ENCODE peak calls at places on chromosomes 12 and 14, in eight cellular contexts. O is astrocyte, F is psoas muscle, B is kidney, L is stomach, Y is IMR-90, Z is heart left ventricle, E is PC-3. N is an unnamed sample.

GRCh38 chr14:31268216-31268615 is 60.6 kb upstream of the HECTD1 start:
- DNase-seq in E (no peak), Z (no peak), L (no peak), Y (no peak), B (no peak), F (no peak), O (no peak), N (no peak)

GRCh38 chr14:49972840-49973239 is 80.0 kb downstream of the ARF6 start:
- DNase-seq in O (peak), Z (no peak), F (no peak), Y (peak), E (peak), B (no peak), L (peak), N (peak)

GRCh38 chr12:65164774-65165173 is 4.6 kb upstream of the LEMD3 start:
- DNase-seq in E (no peak), Z (no peak), O (no peak), Y (no peak), L (no peak), F (no peak), B (no peak), N (no peak)

GRCh38 chr12:62371661-62372060 is 95.0 kb upstream of the MON2 start:
- DNase-seq in O (peak), F (no peak), B (no peak), Y (no peak), L (no peak), E (no peak), Z (no peak), N (no peak)

GRCh38 chr12:52241205-52241842 is 8.3 kb downstream of the KRT7 start:
- DNase-seq in B (peak), Y (peak), L (no peak), O (no peak), E (peak), F (peak), Z (no peak), N (no peak)

GRCh38 chr12:109827566-109828550 is 5.3 kb downstream of the TRPV4 start:
- DNase-seq in L (peak), F (peak), O (no peak), B (peak), Z (peak), Y (no peak), E (no peak), N (no peak)

GRCh38 chr12:73950506-73950905 is 587.1 kb upstream of the ATXN7L3B start:
- DNase-seq in B (no peak), Z (no peak), Y (no peak), E (no peak), F (no peak), O (no peak), L (no peak), N (no peak)

GRCh38 chr14:100621806-100622205 is 34.6 kb upstream of the BEGAIN start:
- DNase-seq in L (no peak), B (no peak), Z (peak), O (no peak), E (no peak), Y (no peak), F (no peak), N (no peak)

GRCh38 chr12:26011099-26011498 is 52.6 kb downstream of the RASSF8 start:
- DNase-seq in Z (no peak), Y (peak), F (no peak), L (no peak), E (no peak), B (no peak), O (peak), N (no peak)

GRCh38 chr12:120199595-120200306 is 1.2 kb downstream of the RPLP0 start:
- DNase-seq in Z (no peak), O (peak), B (no peak), Y (peak), F (peak), L (no peak), E (peak), N (peak)

GRCh38 chr12:117590999-117591398 is 229.6 kb upstream of the NOS1 start:
- DNase-seq in F (no peak), L (no peak), E (no peak), Y (no peak), Z (no peak), O (no peak), B (no peak), N (no peak)

GRCh38 chr12:131117438-131118245 is 163.9 kb downstream of the ADGRD1 start:
- DNase-seq in L (no peak), O (no peak), B (no peak), Z (no peak), F (peak), Y (no peak), E (no peak), N (no peak)

GRCh38 chr12:118052324-118053070 is 8.5 kb downstream of the WSB2 start:
- DNase-seq in O (peak), Z (peak), B (peak), F (peak), E (peak), L (peak), Y (peak), N (peak)

GRCh38 chr12:65568517-65568916 is 255.8 kb upstream of the HMGA2 start:
- DNase-seq in Z (no peak), O (peak), L (peak), F (no peak), Y (peak), B (no peak), E (peak), N (no peak)

GRCh38 chr12:52413787-52414345 is 7.7 kb upstream of the KRT82 start:
- DNase-seq in Z (no peak), B (no peak), Y (no peak), L (no peak), O (no peak), F (no peak), E (no peak), N (no peak)

GRCh38 chr12:7937867-7938506 is 2.0 kb upstream of the SLC2A3 start:
- DNase-seq in F (no peak), Y (no peak), O (peak), L (no peak), B (no peak), Z (no peak), E (no peak), N (no peak)

GRCh38 chr14:71001742-71002141 is 94.5 kb downstream of the PCNX1 start:
- DNase-seq in E (no peak), Z (no peak), L (no peak), Y (no peak), B (no peak), O (no peak), F (no peak), N (no peak)

GRCh38 chr12:90978117-90978770 is 23.3 kb upstream of the CCER1 start:
- DNase-seq in E (peak), L (no peak), B (no peak), O (peak), Y (peak), Z (no peak), F (no peak), N (no peak)

GRCh38 chr14:49881296-49882006 is 11.4 kb upstream of the ARF6 start:
- DNase-seq in L (no peak), B (no peak), F (no peak), Z (no peak), O (no peak), Y (no peak), E (no peak), N (no peak)

GRCh38 chr14:72559669-72560068 is 334.2 kb downstream of the DPF3 start:
- DNase-seq in L (no peak), B (no peak), Z (no peak), Y (no peak), E (no peak), O (no peak), F (no peak), N (no peak)

GRCh38 chr14:57870686-57871457 is 5.0 kb upstream of the SLC35F4 start:
- DNase-seq in E (no peak), O (no peak), Z (no peak), B (no peak), L (no peak), Y (no peak), F (no peak), N (no peak)

GRCh38 chr12:81450920-81451739 is 308.0 kb downstream of the PPFIA2 start:
- DNase-seq in F (no peak), O (peak), L (no peak), E (peak), B (peak), Y (peak), Z (peak), N (peak)

GRCh38 chr14:91985008-91985407 is 37.5 kb upstream of the FBLN5 start:
- DNase-seq in B (no peak), F (no peak), O (peak), L (no peak), Z (no peak), E (peak), Y (peak), N (no peak)

GRCh38 chr12:12562016-12562483 is 613 bp downstream of the DUSP16 start:
- DNase-seq in Z (no peak), E (peak), O (no peak), L (no peak), B (peak), F (peak), Y (peak), N (no peak)

GRCh38 chr14:33959692-33960151 is 8.8 kb upstream of the EGLN3 start:
- DNase-seq in Z (no peak), Y (no peak), B (no peak), F (no peak), E (no peak), L (no peak), O (no peak), N (no peak)

GRCh38 chr12:1544991-1545700 is 49.2 kb downstream of the FBXL14 start:
- DNase-seq in Y (peak), O (no peak), E (peak), F (no peak), L (no peak), Z (no peak), B (no peak), N (no peak)

GRCh38 chr14:106874365-106874764 is 1348.0 kb downstream of the TMEM121 start:
- DNase-seq in B (no peak), E (no peak), L (no peak), Y (no peak), F (no peak), O (no peak), Z (no peak), N (no peak)

GRCh38 chr14:61559641-61560201 is 135.6 kb upstream of the HIF1A start:
- DNase-seq in L (no peak), O (no peak), F (no peak), E (no peak), Y (no peak), B (no peak), Z (no peak), N (no peak)

GRCh38 chr14:68497016-68497415 is 295.9 kb downstream of the ZFP36L1 start:
- DNase-seq in B (no peak), F (no peak), Z (no peak), O (no peak), E (no peak), L (no peak), Y (peak), N (peak)

GRCh38 chr12:2271961-2272360 is 219.2 kb downstream of the CACNA1C start:
- DNase-seq in B (no peak), Z (no peak), O (no peak), E (no peak), L (no peak), F (no peak), Y (no peak), N (no peak)

GRCh38 chr14:32307881-32308582 is 21.1 kb upstream of the AKAP6 start:
- DNase-seq in B (no peak), L (peak), Z (no peak), O (no peak), E (peak), Y (no peak), F (no peak), N (peak)

GRCh38 chr14:89121961-89122675 is 294.9 kb downstream of the FOXN3 start:
- DNase-seq in Z (no peak), B (no peak), E (no peak), O (no peak), Y (no peak), L (no peak), F (no peak), N (no peak)

GRCh38 chr12:69497308-69498026 is 27.3 kb downstream of the FRS2 start:
- DNase-seq in O (no peak), B (no peak), Y (peak), E (no peak), F (no peak), L (no peak), Z (no peak), N (no peak)

GRCh38 chr12:111445311-111446043 is 39.8 kb downstream of the SH2B3 start:
- DNase-seq in O (no peak), B (peak), F (no peak), L (peak), Z (no peak), Y (no peak), E (no peak), N (no peak)

GRCh38 chr14:104423224-104423681 is 156.3 kb upstream of the C14orf180 start:
- DNase-seq in L (no peak), B (no peak), F (no peak), O (no peak), Y (no peak), E (no peak), Z (no peak), N (no peak)

GRCh38 chr14:78455896-78456435 is 285.8 kb downstream of the NRXN3 start:
- DNase-seq in O (no peak), F (no peak), Z (no peak), Y (no peak), B (no peak), L (no peak), E (no peak), N (no peak)

GRCh38 chr14:55706893-55707292 is 126.9 kb downstream of the KTN1 start:
- DNase-seq in L (no peak), B (no peak), O (no peak), Y (peak), F (no peak), E (peak), Z (no peak), N (no peak)

GRCh38 chr12:111063296-111064026 is 143.1 kb upstream of the MYL2 start:
- DNase-seq in L (no peak), B (no peak), Y (no peak), E (peak), F (no peak), Z (no peak), O (peak), N (no peak)

DNA sequence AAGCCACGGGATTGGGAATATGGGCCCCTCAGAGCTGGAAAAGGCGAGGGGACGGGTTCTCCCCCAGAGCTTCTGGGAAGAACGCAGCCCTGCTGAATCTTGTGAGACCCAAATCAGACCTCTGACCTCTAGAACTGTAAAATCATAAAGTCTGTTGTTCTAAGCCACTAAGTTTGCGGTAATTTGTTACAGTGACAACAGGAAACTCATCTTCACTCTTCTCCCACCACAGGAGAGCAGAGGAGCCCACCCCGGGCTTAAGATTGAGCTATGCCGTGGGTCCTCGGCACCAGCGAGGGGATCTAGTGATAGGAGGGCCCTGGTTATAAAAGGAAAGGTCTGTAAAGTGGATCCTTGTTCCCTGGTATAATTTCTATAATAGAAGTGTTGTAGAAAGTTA is 7.5 kb downstream of the MLXIP start:
- DNase-seq in E (no peak), F (no peak), L (no peak), O (no peak), Y (no peak), Z (no peak), B (no peak), N (no peak)
- H3K27ac ChIP-seq in E (no peak), F (peak), L (no peak), O (no peak), Y (no peak), Z (no peak), B (no peak), N (no peak)

DNA sequence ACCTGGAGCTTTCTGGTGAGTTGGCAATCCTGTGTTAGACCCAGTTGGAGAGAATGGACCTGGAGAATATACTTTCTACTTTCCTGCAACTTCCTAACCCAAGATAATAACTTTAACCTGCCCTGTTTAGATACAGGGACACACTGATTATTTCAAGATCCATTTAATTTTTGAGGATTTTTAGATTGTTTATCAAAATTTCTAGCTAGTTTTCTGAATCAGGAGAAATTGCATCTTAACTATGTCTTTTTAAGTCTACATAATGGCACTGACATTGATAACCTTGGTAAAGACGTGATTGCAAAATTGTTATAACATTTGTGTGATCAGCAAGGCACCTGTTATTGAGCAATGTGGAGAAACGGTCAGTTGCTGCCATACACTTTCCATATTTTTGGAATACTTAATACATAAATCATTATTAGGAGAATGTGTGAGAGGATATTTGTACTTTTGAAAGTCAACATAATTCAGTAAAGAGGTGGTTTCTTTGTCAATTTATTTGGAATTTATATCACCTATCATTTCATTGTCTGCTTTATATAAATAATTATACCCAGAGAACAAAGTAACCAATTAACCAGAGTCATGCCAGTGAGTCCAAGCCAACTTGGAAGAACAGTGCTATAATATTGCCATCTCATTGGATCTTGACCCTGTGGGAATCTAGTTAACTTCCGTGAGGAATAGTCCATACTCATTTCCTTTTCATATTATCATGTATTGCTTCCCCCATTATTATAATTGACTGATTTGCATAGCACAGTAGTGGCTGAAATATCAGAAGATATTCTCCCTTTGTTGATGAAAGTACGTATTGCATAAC is 28.4 kb downstream of the NFYB start:
- DNase-seq in L (no peak), F (no peak), B (no peak), Z (no peak), O (no peak), Y (no peak), E (no peak), N (no peak)
- TF ChIP-seq CTCF in L (no peak), F (no peak), B (no peak), Z (no peak), O (no peak), Y (no peak), E (peak), N (no peak)

GRCh38 chr12:49104822-49105221 is 5.8 kb downstream of the LMBR1L start:
- DNase-seq in Z (no peak), F (no peak), O (no peak), L (no peak), E (no peak), Y (no peak), B (no peak), N (no peak)
- H3K27ac ChIP-seq in Z (no peak), F (no peak), O (no peak), L (no peak), E (no peak), Y (no peak), B (no peak), N (no peak)

GRCh38 chr12:6692888-6693287 is 3.7 kb upstream of the ZNF384 start:
- DNase-seq in B (no peak), E (no peak), F (no peak), Z (no peak), L (no peak), Y (no peak), O (no peak), N (no peak)

GRCh38 chr12:6685814-6686213 is 3.4 kb downstream of the ZNF384 start:
- DNase-seq in F (no peak), Y (no peak), B (no peak), Z (no peak), E (no peak), O (no peak), L (no peak), N (no peak)

GRCh38 chr12:6691473-6691872 is 2.3 kb upstream of the ZNF384 start:
- DNase-seq in B (no peak), Y (peak), F (no peak), O (peak), Z (no peak), E (no peak), L (no peak), N (no peak)

GRCh38 chr12:6688543-6688999 is 604 bp downstream of the ZNF384 start:
- DNase-seq in E (no peak), Z (peak), Y (peak), B (peak), F (no peak), O (peak), L (peak), N (no peak)

DNA sequence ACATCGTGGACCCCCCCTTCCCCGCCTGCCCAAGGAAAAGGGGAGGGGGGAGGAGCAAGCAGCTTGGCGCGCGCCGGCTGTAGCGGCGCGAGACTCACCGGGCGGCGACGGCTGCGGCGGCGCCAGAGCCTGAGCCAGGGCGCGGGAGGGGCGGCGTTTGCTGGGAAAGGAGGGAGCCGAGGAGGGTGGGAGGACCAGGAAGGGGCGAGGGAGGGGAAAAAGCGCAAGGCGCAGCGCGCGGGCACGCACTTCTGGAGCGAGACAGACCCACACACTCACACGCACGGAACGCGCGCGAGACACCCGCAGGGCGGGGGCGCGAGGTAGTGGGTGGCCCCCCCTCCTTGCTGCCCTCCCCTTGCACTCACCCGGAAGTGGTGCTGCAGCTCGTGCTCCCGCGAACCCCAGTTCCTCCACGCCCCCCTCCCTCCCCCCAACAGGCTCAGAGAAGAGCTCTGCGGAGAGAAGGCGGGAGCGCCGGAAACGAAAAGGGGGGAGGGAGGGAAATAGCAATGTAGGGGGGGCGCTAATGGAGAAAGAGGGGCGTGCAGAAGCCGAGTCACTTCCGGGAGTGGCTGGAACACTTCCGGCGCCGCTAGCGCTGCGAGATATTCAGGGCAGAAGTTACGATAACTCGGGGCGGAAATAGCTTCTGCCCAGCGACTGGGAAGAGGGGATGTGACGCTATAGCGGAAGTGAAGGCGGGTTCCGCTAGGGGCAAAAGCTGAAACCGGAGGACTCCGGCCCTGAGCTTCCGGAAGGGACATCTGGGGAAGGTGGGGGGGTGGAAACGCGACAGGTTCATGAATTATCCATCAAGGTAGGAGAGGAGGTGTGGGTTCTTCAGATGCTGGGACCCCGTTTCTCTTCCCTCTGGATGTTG is at the start of gene ZNF384:
- DNase-seq in Z (peak), O (peak), L (peak), B (peak), Y (peak), E (peak), F (peak), N (peak)
- TF ChIP-seq CTCF in Z (no peak), O (peak), L (no peak), B (peak), Y (no peak), E (no peak), F (peak), N (no peak)

DNA sequence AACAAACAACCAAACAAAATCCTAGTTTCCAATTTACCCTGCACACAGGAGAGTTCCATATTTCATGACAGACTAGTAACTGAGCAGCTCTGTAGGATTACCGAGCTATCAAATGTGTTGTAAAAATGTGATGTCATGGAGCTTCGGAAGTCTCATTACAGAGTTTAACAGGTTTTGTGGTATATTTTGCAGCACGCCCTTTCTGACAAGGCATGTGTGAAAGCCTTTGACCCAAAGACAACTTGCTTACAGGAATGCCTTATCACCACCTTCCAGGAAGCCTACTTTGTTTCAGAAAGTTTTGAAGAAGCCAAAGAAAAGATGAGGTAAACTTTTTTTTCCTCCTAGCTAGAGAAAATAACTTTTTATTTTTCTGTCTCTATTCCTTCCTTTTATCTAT is 92.4 kb downstream of the TPH2 start:
- DNase-seq in L (no peak), O (no peak), E (no peak), B (no peak), F (no peak), Y (no peak), Z (no peak), N (no peak)
- H3K27ac ChIP-seq in L (no peak), O (no peak), E (no peak), B (no peak), F (no peak), Y (no peak), Z (no peak), N (no peak)

N was measured in PC-9.